ENCODE peak calls at places on chromosomes 12 and 14, in nine cellular contexts. B is CD8-positive, alpha-beta T cell; X is ELR; L is ovary; Y is upper lobe of right lung; W is memory B cell; C is AG09309; N is retina; R is stomach. K is an unnamed sample.
A peak's percentile ranks its signal among the peaks of the same experiment; 100 is the strongest.

GRCh38 chr14:56751471-56751870 is 58.8 kb downstream of the OTX2 start:
- DNase-seq in B (no peak), X (no peak), L (no peak), Y (no peak), W (no peak), C (no peak), N (no peak), R (no peak), K (no peak)

GRCh38 chr12:50344245-50344644 is 52.2 kb downstream of the FAM186A start:
- DNase-seq in B (no peak), X (no peak), L (no peak), Y (no peak), W (no peak), C (no peak), N (no peak), R (no peak), K (no peak)

GRCh38 chr14:94342334-94342934 is 19.3 kb upstream of the SERPINA6 start:
- DNase-seq in B (no peak), X (peak; percentile 99), L (peak; percentile 50), Y (peak; percentile 78), W (no peak), C (peak; percentile 99), N (no peak), R (peak; percentile 91), K (peak; percentile 77)

GRCh38 chr12:52203126-52203921 is 11.5 kb upstream of the KRT80 start:
- DNase-seq in B (no peak), X (peak; percentile 84), L (peak; percentile 37), Y (peak; percentile 73), W (no peak), C (no peak), N (peak; percentile 85), R (peak; percentile 36), K (peak; percentile 31)

GRCh38 chr14:77638738-77639137 is 22.3 kb upstream of the SPTLC2 start:
- DNase-seq in B (no peak), X (peak; percentile 97), L (no peak), Y (no peak), W (no peak), C (peak; percentile 79), N (no peak), R (no peak), K (no peak)

GRCh38 chr12:57629897-57630471 is 3.0 kb downstream of the B4GALNT1 start:
- DNase-seq in B (no peak), X (no peak), L (no peak), Y (no peak), W (no peak), C (no peak), N (no peak), R (no peak), K (no peak)

GRCh38 chr14:65164068-65164824 is 61.9 kb upstream of the MAX start:
- DNase-seq in B (no peak), X (peak; percentile 72), L (no peak), Y (no peak), W (peak; percentile 44), C (no peak), N (no peak), R (no peak), K (no peak)

GRCh38 chr12:50181691-50182090 is 14.5 kb upstream of the CERS5 start:
- DNase-seq in B (no peak), X (no peak), L (no peak), Y (no peak), W (no peak), C (no peak), N (no peak), R (no peak), K (no peak)

GRCh38 chr12:72448805-72449204 is 176.6 kb downstream of the TRHDE start:
- DNase-seq in B (no peak), X (no peak), L (no peak), Y (no peak), W (no peak), C (no peak), N (no peak), R (no peak), K (no peak)

GRCh38 chr14:95388699-95389098 is 69.0 kb upstream of the CLMN start:
- DNase-seq in B (no peak), X (peak; percentile 50), L (no peak), Y (no peak), W (no peak), C (no peak), N (no peak), R (no peak), K (no peak)

GRCh38 chr12:97503073-97503472 is 40.5 kb downstream of the RMST start:
- DNase-seq in B (no peak), X (no peak), L (no peak), Y (no peak), W (no peak), C (no peak), N (no peak), R (no peak), K (no peak)

GRCh38 chr12:126768517-126768916 is 1498.5 kb upstream of the TMEM132C start:
- DNase-seq in B (no peak), X (no peak), L (no peak), Y (no peak), W (no peak), C (no peak), N (no peak), R (no peak), K (no peak)

GRCh38 chr14:67641480-67641879 is 21.8 kb downstream of the ARG2 start:
- DNase-seq in B (no peak), X (no peak), L (no peak), Y (no peak), W (no peak), C (no peak), N (no peak), R (no peak), K (no peak)

GRCh38 chr14:67964391-67964812 is 144.8 kb downstream of the RAD51B start:
- DNase-seq in B (no peak), X (peak; percentile 22), L (no peak), Y (no peak), W (no peak), C (no peak), N (no peak), R (no peak), K (no peak)

GRCh38 chr12:93183940-93184663 is 193.6 kb upstream of the NUDT4 start:
- DNase-seq in B (no peak), X (no peak), L (peak; percentile 69), Y (no peak), W (no peak), C (no peak), N (peak; percentile 21), R (no peak), K (peak; percentile 32)

GRCh38 chr12:113086249-113087164 is 30.0 kb downstream of the DTX1 start:
- DNase-seq in B (no peak), X (no peak), L (no peak), Y (no peak), W (no peak), C (no peak), N (no peak), R (no peak), K (no peak)

GRCh38 chr14:97976861-97977260 is 1179.7 kb downstream of the VRK1 start:
- DNase-seq in B (no peak), X (no peak), L (no peak), Y (no peak), W (no peak), C (no peak), N (no peak), R (no peak), K (no peak)

K was measured in thoracic aorta.